ENCODE peak calls at places on chromosomes 11 and 22, in nine cellular contexts. B is T-helper 17 cell; U is upper lobe of right lung; M is T-cell; Z is CD8-positive, alpha-beta T cell; O is naive thymus-derived CD8-positive, alpha-beta T cell; E is omental fat pad; D is activated T-helper 17 cell treated with anti-CD3 and anti-CD28 coated beads, Interleukin-2, amount 50 U/mL, for 72 hours; X is A549. Y is an unnamed sample.

GRCh38 chr11:133636686-133637085 is 104.4 kb upstream of the OPCML start:
- ATAC-seq in B (no peak), U (no peak), M (no peak), Z (no peak), O (no peak), E (no peak), D (no peak), X (no peak), Y (no peak)

GRCh38 chr11:117302228-117302627 is 11.1 kb downstream of the BACE1-AS start:
- ATAC-seq in B (no peak), U (no peak), M (no peak), Z (no peak), O (no peak), E (no peak), D (no peak), X (no peak), Y (no peak)

GRCh38 chr11:47306484-47306844 is 36.5 kb downstream of the MADD start:
- ATAC-seq in B (no peak), U (no peak), M (no peak), Z (no peak), O (no peak), E (no peak), D (no peak), X (no peak), Y (no peak)

GRCh38 chr22:27791494-27792241 is 9.9 kb downstream of the MN1 start:
- ATAC-seq in B (no peak), U (no peak), M (no peak), Z (no peak), O (no peak), E (no peak), D (no peak), X (no peak), Y (no peak)

GRCh38 chr11:117919326-117920275 is 9.6 kb downstream of the TMPRSS13 start:
- ATAC-seq in B (peak), U (no peak), M (peak), Z (no peak), O (no peak), E (no peak), D (peak), X (no peak), Y (no peak)

GRCh38 chr11:57248780-57249383 is 11.8 kb upstream of the APLNR start:
- ATAC-seq in B (peak), U (peak), M (no peak), Z (no peak), O (no peak), E (peak), D (peak), X (peak), Y (peak)

GRCh38 chr22:23522642-23523251 is 57.3 kb downstream of the IGLL1 start:
- ATAC-seq in B (no peak), U (no peak), M (no peak), Z (no peak), O (no peak), E (no peak), D (no peak), X (no peak), Y (no peak)

GRCh38 chr22:17167486-17167885 is 8.4 kb upstream of the HDHD5 start:
- ATAC-seq in B (no peak), U (no peak), M (no peak), Z (no peak), O (no peak), E (no peak), D (no peak), X (no peak), Y (no peak)

GRCh38 chr11:13215157-13215556 is 62.4 kb upstream of the BMAL1 start:
- ATAC-seq in B (no peak), U (no peak), M (no peak), Z (no peak), O (no peak), E (no peak), D (no peak), X (peak), Y (no peak)

GRCh38 chr22:43892183-43892894 is 526 bp upstream of the PNPLA5 start:
- ATAC-seq in B (no peak), U (no peak), M (no peak), Z (no peak), O (no peak), E (no peak), D (no peak), X (no peak), Y (no peak)

GRCh38 chr11:84243629-84244263 is 957.6 kb upstream of the CCDC90B start:
- ATAC-seq in B (no peak), U (no peak), M (no peak), Z (no peak), O (no peak), E (no peak), D (no peak), X (no peak), Y (no peak)

GRCh38 chr11:69293819-69294505 is at the start of gene MYEOV:
- ATAC-seq in B (no peak), U (peak), M (no peak), Z (no peak), O (no peak), E (no peak), D (no peak), X (peak), Y (no peak)

GRCh38 chr11:118295834-118296454 is 8.6 kb upstream of the CD3E start:
- ATAC-seq in B (peak), U (peak), M (peak), Z (peak), O (peak), E (no peak), D (peak), X (peak), Y (no peak)

GRCh38 chr22:35622132-35622913 is 5.2 kb upstream of the MB start:
- ATAC-seq in B (no peak), U (no peak), M (no peak), Z (no peak), O (no peak), E (no peak), D (no peak), X (peak), Y (peak)

GRCh38 chr22:48505891-48506290 is 1321.8 kb downstream of the BRD1 start:
- ATAC-seq in B (no peak), U (no peak), M (no peak), Z (no peak), O (no peak), E (no peak), D (no peak), X (no peak), Y (no peak)

GRCh38 chr11:73299751-73300150 is 8.3 kb upstream of the ARHGEF17 start:
- ATAC-seq in B (no peak), U (no peak), M (no peak), Z (no peak), O (no peak), E (no peak), D (no peak), X (no peak), Y (no peak)

GRCh38 chr11:122727101-122727929 is 71.8 kb downstream of the UBASH3B start:
- ATAC-seq in B (peak), U (peak), M (peak), Z (peak), O (peak), E (no peak), D (peak), X (no peak), Y (peak)

GRCh38 chr11:78567209-78567608 is 7.5 kb downstream of the NARS2 start:
- ATAC-seq in B (no peak), U (no peak), M (no peak), Z (no peak), O (no peak), E (no peak), D (no peak), X (no peak), Y (no peak)